ENCODE peak calls at places on chromosomes 16 and 17, in six cellular contexts. One of them, this sample, is unnamed.

GRCh38 chr16:80994451-80994850 is 12.2 kb downstream of the CMC2 start:
- DNase-seq in transverse colon: no peak
- DNase-seq in tibial nerve: no peak
- DNase-seq in endothelial cell of umbilical vein: no peak
- DNase-seq in testis: no peak
- DNase-seq in breast epithelium: no peak
- DNase-seq in this sample: no peak

GRCh38 chr17:27701963-27702362 is 71.0 kb downstream of the LGALS9 start:
- DNase-seq in tibial nerve: no peak
- DNase-seq in testis: no peak
- DNase-seq in endothelial cell of umbilical vein: no peak
- DNase-seq in breast epithelium: no peak
- DNase-seq in transverse colon: no peak
- DNase-seq in this sample: no peak

GRCh38 chr17:50239913-50240312 is 34.4 kb upstream of the TMEM92 start:
- DNase-seq in testis: no peak
- DNase-seq in endothelial cell of umbilical vein: no peak
- DNase-seq in breast epithelium: no peak
- DNase-seq in transverse colon: no peak
- DNase-seq in tibial nerve: no peak
- DNase-seq in this sample: no peak

GRCh38 chr16:69179255-69180010 is 7.5 kb upstream of the SNTB2 start:
- DNase-seq in tibial nerve: peak; percentile 53
- DNase-seq in breast epithelium: peak; percentile 72
- DNase-seq in endothelial cell of umbilical vein: peak; percentile 89
- DNase-seq in transverse colon: peak; percentile 83
- DNase-seq in testis: peak; percentile 87
- DNase-seq in this sample: peak; percentile 57

GRCh38 chr17:17511971-17512858 is 16.0 kb upstream of the RASD1 start:
- DNase-seq in transverse colon: no peak
- DNase-seq in testis: no peak
- DNase-seq in breast epithelium: peak; percentile 82
- DNase-seq in tibial nerve: no peak
- DNase-seq in endothelial cell of umbilical vein: no peak
- DNase-seq in this sample: peak; percentile 61

GRCh38 chr16:86452451-86452850 is 57.9 kb upstream of the FOXF1 start:
- DNase-seq in tibial nerve: no peak
- DNase-seq in breast epithelium: no peak
- DNase-seq in testis: no peak
- DNase-seq in transverse colon: no peak
- DNase-seq in endothelial cell of umbilical vein: no peak
- DNase-seq in this sample: no peak

GRCh38 chr16:14310519-14310991 is 239.4 kb downstream of the MRTFB start:
- DNase-seq in endothelial cell of umbilical vein: no peak
- DNase-seq in testis: no peak
- DNase-seq in breast epithelium: no peak
- DNase-seq in tibial nerve: no peak
- DNase-seq in transverse colon: peak; percentile 44
- DNase-seq in this sample: no peak

GRCh38 chr17:36730095-36730808 is 128.9 kb downstream of the MRM1 start:
- DNase-seq in testis: no peak
- DNase-seq in endothelial cell of umbilical vein: no peak
- DNase-seq in tibial nerve: no peak
- DNase-seq in transverse colon: no peak
- DNase-seq in breast epithelium: no peak
- DNase-seq in this sample: no peak

GRCh38 chr16:70728145-70728544 is 42.3 kb upstream of the MTSS2 start:
- DNase-seq in tibial nerve: no peak
- DNase-seq in breast epithelium: no peak
- DNase-seq in endothelial cell of umbilical vein: no peak
- DNase-seq in testis: no peak
- DNase-seq in transverse colon: no peak
- DNase-seq in this sample: no peak

GRCh38 chr16:30113031-30113710 is at the start of gene GDPD3:
- DNase-seq in breast epithelium: no peak
- DNase-seq in tibial nerve: no peak
- DNase-seq in transverse colon: peak; percentile 87
- DNase-seq in testis: peak; percentile 60
- DNase-seq in endothelial cell of umbilical vein: no peak
- DNase-seq in this sample: no peak

GRCh38 chr17:63647065-63647725 is 25.0 kb downstream of the MAP3K3 start:
- DNase-seq in tibial nerve: no peak
- DNase-seq in breast epithelium: no peak
- DNase-seq in transverse colon: no peak
- DNase-seq in testis: no peak
- DNase-seq in endothelial cell of umbilical vein: no peak
- DNase-seq in this sample: no peak

GRCh38 chr16:86200722-86201121 is 301.8 kb downstream of the IRF8 start:
- DNase-seq in tibial nerve: no peak
- DNase-seq in transverse colon: no peak
- DNase-seq in breast epithelium: no peak
- DNase-seq in endothelial cell of umbilical vein: no peak
- DNase-seq in testis: no peak
- DNase-seq in this sample: no peak

GRCh38 chr17:57677858-57678257 is 67.2 kb downstream of the CCDC182 start:
- DNase-seq in breast epithelium: no peak
- DNase-seq in testis: no peak
- DNase-seq in transverse colon: no peak
- DNase-seq in tibial nerve: no peak
- DNase-seq in endothelial cell of umbilical vein: no peak
- DNase-seq in this sample: no peak

GRCh38 chr17:38590988-38591758 is 14.6 kb downstream of the SRCIN1 start:
- DNase-seq in endothelial cell of umbilical vein: no peak
- DNase-seq in tibial nerve: no peak
- DNase-seq in transverse colon: no peak
- DNase-seq in breast epithelium: no peak
- DNase-seq in testis: no peak
- DNase-seq in this sample: no peak

GRCh38 chr17:80598813-80599545 is 54.3 kb downstream of the RPTOR start:
- DNase-seq in transverse colon: no peak
- DNase-seq in endothelial cell of umbilical vein: no peak
- DNase-seq in breast epithelium: no peak
- DNase-seq in tibial nerve: no peak
- DNase-seq in testis: no peak
- DNase-seq in this sample: no peak

GRCh38 chr17:80445152-80446110 is 30.5 kb downstream of the ENDOV start:
- DNase-seq in endothelial cell of umbilical vein: no peak
- DNase-seq in transverse colon: no peak
- DNase-seq in breast epithelium: no peak
- DNase-seq in testis: no peak
- DNase-seq in tibial nerve: no peak
- DNase-seq in this sample: no peak

DNA sequence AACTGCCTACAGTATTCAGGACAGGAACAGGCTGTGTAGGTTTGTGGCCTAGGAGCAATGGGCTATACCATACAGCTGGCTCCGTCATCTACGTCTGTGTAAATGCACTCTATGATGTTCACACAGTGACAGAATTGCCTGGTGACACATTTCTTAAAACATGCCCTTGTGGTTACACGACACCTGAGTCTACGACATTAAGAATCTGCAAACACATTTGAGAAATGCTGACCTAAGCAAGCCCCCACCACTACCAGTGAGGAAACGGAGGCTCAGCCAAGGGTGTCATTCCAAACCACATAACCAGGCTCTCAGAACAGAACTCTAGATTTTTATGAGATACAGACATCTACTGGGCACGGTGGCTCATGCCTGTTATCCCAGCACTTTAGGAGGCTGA is 23.5 kb downstream of the USP36 start:
- DNase-seq in tibial nerve: no peak
- DNase-seq in testis: no peak
- DNase-seq in endothelial cell of umbilical vein: no peak
- DNase-seq in transverse colon: no peak
- DNase-seq in breast epithelium: no peak
- DNase-seq in this sample: no peak
- H3K27ac ChIP-seq in tibial nerve: no peak overlapping the region
- H3K27ac ChIP-seq in testis: no peak overlapping the region
- H3K27ac ChIP-seq in endothelial cell of umbilical vein: no peak overlapping the region
- H3K27ac ChIP-seq in transverse colon: no peak overlapping the region
- H3K27ac ChIP-seq in breast epithelium: no peak overlapping the region
- H3K27ac ChIP-seq in this sample: no peak overlapping the region

GRCh38 chr16:930076-930475 is 40.7 kb downstream of the LMF1 start:
- DNase-seq in transverse colon: no peak
- DNase-seq in testis: no peak
- DNase-seq in breast epithelium: no peak
- DNase-seq in endothelial cell of umbilical vein: no peak
- DNase-seq in tibial nerve: no peak
- DNase-seq in this sample: no peak

GRCh38 chr16:929227-929669 is 41.5 kb downstream of the LMF1 start:
- DNase-seq in transverse colon: no peak
- DNase-seq in testis: no peak
- DNase-seq in breast epithelium: no peak
- DNase-seq in tibial nerve: no peak
- DNase-seq in endothelial cell of umbilical vein: no peak
- DNase-seq in this sample: no peak

GRCh38 chr16:930511-930910 is 40.3 kb downstream of the LMF1 start:
- DNase-seq in endothelial cell of umbilical vein: no peak
- DNase-seq in transverse colon: no peak
- DNase-seq in tibial nerve: no peak
- DNase-seq in breast epithelium: no peak
- DNase-seq in testis: no peak
- DNase-seq in this sample: no peak

GRCh38 chr16:928526-928925 is 42.3 kb downstream of the LMF1 start:
- DNase-seq in testis: no peak
- DNase-seq in transverse colon: no peak
- DNase-seq in endothelial cell of umbilical vein: no peak
- DNase-seq in tibial nerve: no peak
- DNase-seq in breast epithelium: no peak
- DNase-seq in this sample: no peak

DNA sequence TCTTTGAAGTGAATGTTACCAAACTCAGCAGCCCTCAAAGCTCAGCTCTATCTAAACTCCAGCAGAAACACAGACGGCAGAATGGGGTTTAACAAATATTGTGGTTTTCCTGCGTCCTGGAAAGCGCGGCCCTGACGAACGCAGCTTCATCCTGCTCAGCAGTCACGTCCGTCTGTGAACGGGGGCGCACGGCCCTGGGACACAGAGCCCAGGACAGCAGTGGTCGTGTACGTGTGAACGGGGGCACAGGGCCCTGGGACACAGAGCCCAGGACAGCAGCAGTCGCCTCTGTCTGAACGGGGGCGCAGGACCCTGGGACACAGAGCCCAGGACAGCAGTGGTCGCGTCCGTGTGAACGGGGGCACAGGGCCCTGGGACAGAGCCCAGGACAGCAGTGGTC is 41.1 kb downstream of the LMF1 start:
- DNase-seq in testis: no peak
- DNase-seq in breast epithelium: no peak
- DNase-seq in endothelial cell of umbilical vein: no peak
- DNase-seq in tibial nerve: no peak
- DNase-seq in transverse colon: no peak
- DNase-seq in this sample: no peak
- TF ChIP-seq POLR2A in testis: no peak
- TF ChIP-seq POLR2A in breast epithelium: no peak
- TF ChIP-seq POLR2A in endothelial cell of umbilical vein: no peak
- TF ChIP-seq POLR2A in tibial nerve: no peak
- TF ChIP-seq POLR2A in transverse colon: no peak
- TF ChIP-seq POLR2A in this sample: no peak

GRCh38 chr17:7880076-7880868 is 8.3 kb upstream of the CHD3 start:
- DNase-seq in breast epithelium: no peak
- DNase-seq in testis: no peak
- DNase-seq in endothelial cell of umbilical vein: no peak
- DNase-seq in transverse colon: no peak
- DNase-seq in tibial nerve: no peak
- DNase-seq in this sample: no peak

GRCh38 chr17:7883781-7884386 is 4.7 kb upstream of the CHD3 start:
- DNase-seq in testis: no peak
- DNase-seq in endothelial cell of umbilical vein: peak; percentile 58
- DNase-seq in breast epithelium: no peak
- DNase-seq in tibial nerve: no peak
- DNase-seq in transverse colon: no peak
- DNase-seq in this sample: no peak

GRCh38 chr17:7882629-7883028 is 6.0 kb upstream of the CHD3 start:
- DNase-seq in tibial nerve: no peak
- DNase-seq in endothelial cell of umbilical vein: peak; percentile 6
- DNase-seq in breast epithelium: no peak
- DNase-seq in testis: no peak
- DNase-seq in transverse colon: no peak
- DNase-seq in this sample: no peak

GRCh38 chr17:7881655-7882054 is 6.9 kb upstream of the CHD3 start:
- DNase-seq in breast epithelium: no peak
- DNase-seq in tibial nerve: no peak
- DNase-seq in testis: peak; percentile 49
- DNase-seq in transverse colon: no peak
- DNase-seq in endothelial cell of umbilical vein: no peak
- DNase-seq in this sample: no peak

DNA sequence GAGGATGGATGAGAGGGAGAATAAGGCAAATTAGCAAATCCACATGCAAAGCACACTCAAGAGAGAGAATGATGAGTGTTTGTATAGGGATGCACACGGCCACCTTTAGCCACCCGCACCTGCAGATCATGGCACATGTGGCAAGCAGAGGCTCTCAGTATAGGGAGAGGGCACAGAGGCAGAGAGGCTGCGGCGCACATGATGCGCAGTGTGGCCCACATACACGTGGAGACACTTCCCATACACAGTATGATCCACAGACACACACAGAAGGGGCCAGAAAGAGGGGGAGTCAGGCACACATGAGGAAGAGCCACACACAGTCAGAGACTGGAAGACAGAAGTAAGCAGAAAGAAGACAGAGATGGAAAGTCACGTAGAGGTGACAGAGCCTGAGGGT is 6.5 kb upstream of the CHD3 start:
- DNase-seq in breast epithelium: no peak
- DNase-seq in transverse colon: no peak
- DNase-seq in testis: no peak
- DNase-seq in endothelial cell of umbilical vein: no peak
- DNase-seq in tibial nerve: no peak
- DNase-seq in this sample: no peak
- H3K27ac ChIP-seq in breast epithelium: peak overlapping the region; percentile 95
- H3K27ac ChIP-seq in transverse colon: peak overlapping the region; percentile 93
- H3K27ac ChIP-seq in testis: peak overlapping the region; percentile 87
- H3K27ac ChIP-seq in endothelial cell of umbilical vein: no peak overlapping the region
- H3K27ac ChIP-seq in tibial nerve: no peak overlapping the region
- H3K27ac ChIP-seq in this sample: no peak overlapping the region

DNA sequence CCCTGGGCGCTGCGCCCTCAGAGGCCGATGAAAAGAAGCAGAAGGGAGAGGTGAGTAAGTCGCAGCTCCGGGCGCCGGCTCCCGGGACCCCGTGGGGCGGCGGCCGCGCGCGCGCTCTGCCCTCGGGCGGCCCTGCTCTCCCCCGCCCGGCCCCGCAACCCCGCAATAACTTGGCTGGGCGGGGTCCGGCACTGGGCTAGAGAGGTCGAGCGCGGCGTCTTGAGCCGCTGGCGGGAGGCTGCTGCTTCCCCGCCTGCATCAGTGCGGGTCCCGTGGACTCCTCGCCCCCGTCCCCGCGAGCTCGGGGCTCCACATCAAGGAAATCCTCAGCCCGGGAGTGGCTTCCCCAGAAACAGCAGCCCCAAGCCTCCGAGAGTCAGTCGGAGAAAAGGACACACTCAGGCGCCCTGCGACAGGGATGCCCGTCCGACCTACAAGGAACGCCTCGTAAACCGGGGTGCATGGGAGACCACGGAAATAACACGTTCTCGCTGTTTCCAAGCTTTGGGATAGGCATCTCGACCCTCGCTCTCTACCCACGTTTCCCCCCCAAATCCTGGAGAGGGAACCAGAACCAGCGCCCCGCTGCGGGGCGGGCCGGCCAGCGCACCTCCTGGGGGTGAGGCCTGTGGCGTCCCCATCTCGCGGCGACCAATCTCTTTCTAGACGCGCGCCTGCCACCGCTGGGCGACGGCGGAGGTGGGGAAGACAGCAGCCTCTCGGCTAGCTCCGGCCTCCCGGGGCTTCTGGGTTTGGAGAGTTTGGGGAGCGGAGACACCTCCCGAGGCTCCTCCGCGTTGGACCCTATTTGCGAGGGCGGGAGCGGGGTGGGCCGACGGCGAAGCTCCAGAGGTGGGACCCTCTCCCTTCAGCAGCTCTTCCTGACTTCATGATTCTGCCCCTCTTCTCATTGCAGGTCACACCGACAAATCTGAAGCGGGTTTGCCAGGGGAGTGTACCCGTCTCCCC is 809 bp upstream of the ABHD15 start:
- DNase-seq in testis: peak; percentile 50
- DNase-seq in endothelial cell of umbilical vein: peak; percentile 46
- DNase-seq in breast epithelium: peak; percentile 56
- DNase-seq in tibial nerve: peak; percentile 59
- DNase-seq in transverse colon: peak; percentile 80
- DNase-seq in this sample: peak; percentile 52
- TF ChIP-seq POLR2A in testis: no peak
- TF ChIP-seq POLR2A in endothelial cell of umbilical vein: peak; percentile 4
- TF ChIP-seq POLR2A in breast epithelium: no peak
- TF ChIP-seq POLR2A in tibial nerve: no peak
- TF ChIP-seq POLR2A in transverse colon: no peak
- TF ChIP-seq POLR2A in this sample: no peak